ENCODE peak calls at places on chromosomes 5 and 9, in six cellular contexts. S is psoas muscle, V is breast epithelium, Q is IMR-90, A is kidney, X is brain microvascular endothelial cell. F is an unnamed sample.

GRCh38 chr5:56320686-56321085 is 87.6 kb upstream of the ANKRD55 start:
- DNase-seq in S (no peak), V (no peak), Q (no peak), A (no peak), X (no peak), F (no peak)

GRCh38 chr5:150122158-150122510 is 33.5 kb downstream of the PDGFRB start:
- DNase-seq in S (no peak), V (no peak), Q (no peak), A (peak), X (no peak), F (no peak)

GRCh38 chr5:36398137-36398536 is 96.4 kb upstream of the RANBP3L start:
- DNase-seq in S (no peak), V (no peak), Q (peak), A (no peak), X (no peak), F (no peak)

GRCh38 chr9:3525088-3525835 is 539 bp downstream of the RFX3 start:
- DNase-seq in S (peak), V (no peak), Q (no peak), A (peak), X (no peak), F (no peak)

GRCh38 chr5:122101636-122102285 is 23.7 kb upstream of the LOX start:
- DNase-seq in S (no peak), V (no peak), Q (peak), A (no peak), X (peak), F (no peak)

GRCh38 chr9:20622330-20623020 is at the start of gene MLLT3:
- DNase-seq in S (peak), V (peak), Q (peak), A (peak), X (peak), F (peak)

GRCh38 chr9:17342696-17343095 is 207.9 kb downstream of the CNTLN start:
- DNase-seq in S (no peak), V (no peak), Q (no peak), A (no peak), X (no peak), F (no peak)

GRCh38 chr5:3025392-3025791 is 273.9 kb upstream of the IRX2 start:
- DNase-seq in S (no peak), V (no peak), Q (no peak), A (no peak), X (no peak), F (no peak)

GRCh38 chr9:127168756-127169506 is 46.5 kb upstream of the ANGPTL2 start:
- DNase-seq in S (no peak), V (no peak), Q (no peak), A (peak), X (no peak), F (no peak)

GRCh38 chr5:86463339-86463738 is 154.4 kb upstream of the COX7C start:
- DNase-seq in S (no peak), V (no peak), Q (no peak), A (no peak), X (no peak), F (no peak)

GRCh38 chr5:175715627-175716522 is 58.0 kb downstream of the HRH2 start:
- DNase-seq in S (peak), V (peak), Q (no peak), A (peak), X (no peak), F (no peak)

GRCh38 chr5:82347213-82347947 is 69.2 kb upstream of the RPS23 start:
- DNase-seq in S (peak), V (no peak), Q (peak), A (peak), X (peak), F (no peak)

GRCh38 chr5:134371834-134372340 is 518 bp downstream of the UBE2B start:
- DNase-seq in S (peak), V (peak), Q (peak), A (peak), X (peak), F (peak)

GRCh38 chr5:122532035-122532434 is 220.0 kb downstream of the SNCAIP start:
- DNase-seq in S (no peak), V (no peak), Q (no peak), A (no peak), X (no peak), F (no peak)

GRCh38 chr9:92455217-92455616 is 27.1 kb downstream of the ASPN start:
- DNase-seq in S (no peak), V (no peak), Q (no peak), A (no peak), X (no peak), F (no peak)

GRCh38 chr5:157471709-157472108 is 11.7 kb downstream of the NIPAL4 start:
- DNase-seq in S (no peak), V (no peak), Q (peak), A (no peak), X (peak), F (no peak)

GRCh38 chr5:32707394-32707997 is 3.6 kb upstream of the NPR3 start:
- DNase-seq in S (no peak), V (no peak), Q (peak), A (no peak), X (no peak), F (no peak)

GRCh38 chr5:78778538-78778937 is 130.0 kb upstream of the LHFPL2 start:
- DNase-seq in S (no peak), V (no peak), Q (peak), A (no peak), X (no peak), F (no peak)

GRCh38 chr5:54443264-54443663 is 12.2 kb upstream of the HSPB3 start:
- DNase-seq in S (no peak), V (no peak), Q (peak), A (no peak), X (peak), F (no peak)

GRCh38 chr9:30677256-30677655 is 1707.2 kb upstream of the ACO1 start:
- DNase-seq in S (no peak), V (no peak), Q (no peak), A (no peak), X (no peak), F (no peak)

GRCh38 chr5:104400941-104401340 is 838.4 kb upstream of the NUDT12 start:
- DNase-seq in S (no peak), V (no peak), Q (no peak), A (no peak), X (no peak), F (no peak)

GRCh38 chr5:167608708-167609272 is 682.7 kb upstream of the WWC1 start:
- DNase-seq in S (no peak), V (no peak), Q (no peak), A (no peak), X (no peak), F (no peak)

GRCh38 chr9:95008151-95008771 is 281.8 kb downstream of the AOPEP start:
- DNase-seq in S (peak), V (no peak), Q (no peak), A (no peak), X (no peak), F (no peak)

DNA sequence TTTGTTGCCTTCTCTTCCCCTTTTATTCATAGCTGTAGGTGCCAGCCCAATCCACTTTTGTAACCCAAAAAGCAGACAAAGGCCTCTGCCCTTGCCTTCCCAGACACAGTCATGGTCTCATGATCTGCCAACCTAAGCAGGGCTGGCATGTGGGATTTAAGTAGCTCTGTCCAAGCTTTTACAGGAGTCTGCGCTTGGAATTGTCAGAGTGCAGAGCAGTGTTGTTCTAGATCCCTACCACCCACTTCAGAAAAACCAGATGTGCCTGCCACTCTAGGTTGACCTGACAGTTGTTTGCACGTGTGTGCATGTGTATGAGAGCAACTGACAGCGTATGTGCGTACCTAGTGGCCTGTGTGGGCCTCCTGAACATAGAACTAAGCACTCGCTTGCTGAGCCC is 87.8 kb upstream of the SPRY4 start:
- DNase-seq in S (no peak), V (no peak), Q (no peak), A (no peak), X (no peak), F (no peak)
- H3K4me3 ChIP-seq in S (no peak), V (no peak), Q (no peak), A (no peak), X (no peak), F (no peak)

GRCh38 chr9:114006931-114007691 is 71.0 kb downstream of the AMBP start:
- DNase-seq in S (no peak), V (peak), Q (no peak), A (peak), X (no peak), F (no peak)
- TF ChIP-seq CTCF in S (no peak), V (no peak), Q (no peak), A (no peak), X (no peak), F (no peak)

GRCh38 chr9:110170728-110171257 is 37.2 kb downstream of the C9orf152 start:
- DNase-seq in S (no peak), V (no peak), Q (no peak), A (no peak), X (no peak), F (no peak)
- H3K4me3 ChIP-seq in S (no peak), V (no peak), Q (no peak), A (no peak), X (no peak), F (no peak)

DNA sequence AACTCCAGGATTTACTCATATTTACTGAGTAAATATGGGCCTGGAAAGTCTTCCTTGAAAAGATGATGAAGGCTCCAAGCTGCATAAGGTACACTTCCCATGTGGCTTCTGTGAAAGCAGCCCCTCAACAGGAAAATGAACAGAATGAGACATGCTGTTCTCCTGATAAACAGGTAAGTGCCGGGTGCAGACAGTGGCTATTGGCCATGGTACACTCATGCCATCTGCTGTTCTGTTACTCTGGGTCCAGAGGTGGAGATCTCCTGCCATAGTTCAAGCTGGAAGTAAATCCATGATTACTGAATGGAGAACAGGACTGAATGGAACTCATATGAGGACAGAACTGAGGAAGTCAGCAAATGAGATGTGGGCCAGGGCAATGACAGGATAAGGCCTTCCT is 103.6 kb downstream of the SLIT3 start:
- DNase-seq in S (no peak), V (no peak), Q (no peak), A (no peak), X (no peak), F (no peak)
- TF ChIP-seq CTCF in S (no peak), V (no peak), Q (no peak), A (peak), X (peak), F (no peak)

GRCh38 chr9:35905912-35906679 is at the start of gene HRCT1:
- DNase-seq in S (peak), V (peak), Q (peak), A (peak), X (peak), F (peak)
- H3K4me3 ChIP-seq in S (peak), V (peak), Q (no peak), A (peak), X (no peak), F (no peak)

F was measured in HFF-Myc.